ENCODE peak calls at places on chromosomes 7 and 10, in nine cellular contexts. One of them, this sample, is unnamed.

GRCh38 chr7:5596046-5596895 is 172.6 kb upstream of the TNRC18 start:
- DNase-seq in left lobe of liver: no peak
- DNase-seq in OCI-M1: peak
- DNase-seq in KG1: peak
- DNase-seq in OCI-LY7: peak
- DNase-seq in posterior vena cava: peak
- DNase-seq in LoVo: peak
- DNase-seq in mucosa of descending colon: peak
- DNase-seq in AG08396: peak
- DNase-seq in this sample: peak

GRCh38 chr7:23284861-23285260 is 14.3 kb upstream of the MALSU1 start:
- DNase-seq in OCI-LY7: no peak
- DNase-seq in posterior vena cava: no peak
- DNase-seq in mucosa of descending colon: no peak
- DNase-seq in left lobe of liver: no peak
- DNase-seq in LoVo: no peak
- DNase-seq in OCI-M1: no peak
- DNase-seq in KG1: no peak
- DNase-seq in AG08396: no peak
- DNase-seq in this sample: no peak

GRCh38 chr7:24137338-24137737 is 146.7 kb upstream of the NPY start:
- DNase-seq in mucosa of descending colon: no peak
- DNase-seq in left lobe of liver: no peak
- DNase-seq in AG08396: no peak
- DNase-seq in posterior vena cava: no peak
- DNase-seq in OCI-M1: no peak
- DNase-seq in OCI-LY7: no peak
- DNase-seq in KG1: no peak
- DNase-seq in LoVo: no peak
- DNase-seq in this sample: no peak

GRCh38 chr10:12483996-12484944 is 134.9 kb downstream of the CAMK1D start:
- DNase-seq in mucosa of descending colon: peak
- DNase-seq in KG1: no peak
- DNase-seq in LoVo: no peak
- DNase-seq in posterior vena cava: peak
- DNase-seq in left lobe of liver: no peak
- DNase-seq in OCI-M1: no peak
- DNase-seq in OCI-LY7: no peak
- DNase-seq in AG08396: no peak
- DNase-seq in this sample: no peak

GRCh38 chr7:69457912-69458491 is 140.3 kb upstream of the AUTS2 start:
- DNase-seq in OCI-LY7: no peak
- DNase-seq in OCI-M1: no peak
- DNase-seq in left lobe of liver: peak
- DNase-seq in posterior vena cava: no peak
- DNase-seq in KG1: no peak
- DNase-seq in AG08396: no peak
- DNase-seq in mucosa of descending colon: no peak
- DNase-seq in LoVo: no peak
- DNase-seq in this sample: peak

GRCh38 chr10:28378986-28379585 is 76.2 kb upstream of the MPP7 start:
- DNase-seq in AG08396: no peak
- DNase-seq in posterior vena cava: no peak
- DNase-seq in OCI-M1: no peak
- DNase-seq in KG1: no peak
- DNase-seq in left lobe of liver: peak
- DNase-seq in OCI-LY7: no peak
- DNase-seq in LoVo: no peak
- DNase-seq in mucosa of descending colon: no peak
- DNase-seq in this sample: no peak

GRCh38 chr7:936131-937054 is 18.1 kb downstream of the ADAP1 start:
- DNase-seq in posterior vena cava: peak
- DNase-seq in mucosa of descending colon: no peak
- DNase-seq in OCI-M1: no peak
- DNase-seq in left lobe of liver: no peak
- DNase-seq in OCI-LY7: no peak
- DNase-seq in AG08396: peak
- DNase-seq in KG1: no peak
- DNase-seq in LoVo: peak
- DNase-seq in this sample: no peak

GRCh38 chr7:81637527-81637926 is 132.3 kb downstream of the HGF start:
- DNase-seq in mucosa of descending colon: no peak
- DNase-seq in OCI-LY7: no peak
- DNase-seq in KG1: no peak
- DNase-seq in left lobe of liver: no peak
- DNase-seq in posterior vena cava: no peak
- DNase-seq in LoVo: no peak
- DNase-seq in OCI-M1: no peak
- DNase-seq in AG08396: no peak
- DNase-seq in this sample: no peak

GRCh38 chr7:139043823-139044812 is 8.3 kb upstream of the ZC3HAV1L start:
- DNase-seq in posterior vena cava: no peak
- DNase-seq in OCI-M1: peak
- DNase-seq in left lobe of liver: no peak
- DNase-seq in AG08396: no peak
- DNase-seq in mucosa of descending colon: peak
- DNase-seq in LoVo: no peak
- DNase-seq in KG1: no peak
- DNase-seq in OCI-LY7: no peak
- DNase-seq in this sample: no peak

GRCh38 chr10:86258940-86259339 is 107.7 kb downstream of the GRID1 start:
- DNase-seq in left lobe of liver: peak
- DNase-seq in mucosa of descending colon: no peak
- DNase-seq in OCI-LY7: no peak
- DNase-seq in KG1: no peak
- DNase-seq in OCI-M1: no peak
- DNase-seq in posterior vena cava: no peak
- DNase-seq in LoVo: no peak
- DNase-seq in AG08396: no peak
- DNase-seq in this sample: no peak

GRCh38 chr7:82810558-82811259 is 352.0 kb downstream of the PCLO start:
- DNase-seq in OCI-M1: peak
- DNase-seq in left lobe of liver: no peak
- DNase-seq in mucosa of descending colon: peak
- DNase-seq in LoVo: peak
- DNase-seq in AG08396: peak
- DNase-seq in OCI-LY7: peak
- DNase-seq in KG1: peak
- DNase-seq in posterior vena cava: no peak
- DNase-seq in this sample: peak

GRCh38 chr7:99121496-99122021 is 22.3 kb downstream of the SMURF1 start:
- DNase-seq in left lobe of liver: no peak
- DNase-seq in OCI-M1: no peak
- DNase-seq in mucosa of descending colon: no peak
- DNase-seq in posterior vena cava: no peak
- DNase-seq in OCI-LY7: no peak
- DNase-seq in LoVo: no peak
- DNase-seq in AG08396: no peak
- DNase-seq in KG1: no peak
- DNase-seq in this sample: no peak

GRCh38 chr10:47440207-47440606 is 43.7 kb downstream of the ANXA8 start:
- DNase-seq in OCI-M1: peak
- DNase-seq in KG1: no peak
- DNase-seq in mucosa of descending colon: no peak
- DNase-seq in LoVo: no peak
- DNase-seq in posterior vena cava: no peak
- DNase-seq in OCI-LY7: no peak
- DNase-seq in AG08396: no peak
- DNase-seq in left lobe of liver: no peak
- DNase-seq in this sample: no peak

GRCh38 chr10:57890691-57891090 is 377.0 kb downstream of the IPMK start:
- DNase-seq in OCI-LY7: no peak
- DNase-seq in KG1: no peak
- DNase-seq in LoVo: no peak
- DNase-seq in left lobe of liver: no peak
- DNase-seq in AG08396: no peak
- DNase-seq in mucosa of descending colon: peak
- DNase-seq in posterior vena cava: no peak
- DNase-seq in OCI-M1: no peak
- DNase-seq in this sample: no peak

GRCh38 chr7:45978010-45978681 is 57.1 kb upstream of the IGFBP3 start:
- DNase-seq in posterior vena cava: no peak
- DNase-seq in KG1: no peak
- DNase-seq in LoVo: peak
- DNase-seq in OCI-LY7: no peak
- DNase-seq in left lobe of liver: no peak
- DNase-seq in OCI-M1: peak
- DNase-seq in mucosa of descending colon: no peak
- DNase-seq in AG08396: peak
- DNase-seq in this sample: no peak

GRCh38 chr7:116986611-116987565 is 33.6 kb downstream of the ST7 start:
- DNase-seq in OCI-M1: no peak
- DNase-seq in mucosa of descending colon: no peak
- DNase-seq in LoVo: no peak
- DNase-seq in posterior vena cava: no peak
- DNase-seq in left lobe of liver: no peak
- DNase-seq in OCI-LY7: no peak
- DNase-seq in AG08396: no peak
- DNase-seq in KG1: no peak
- DNase-seq in this sample: no peak

GRCh38 chr7:44971188-44971907 is 7.5 kb downstream of the MYO1G start:
- DNase-seq in left lobe of liver: no peak
- DNase-seq in KG1: no peak
- DNase-seq in OCI-M1: no peak
- DNase-seq in mucosa of descending colon: no peak
- DNase-seq in AG08396: no peak
- DNase-seq in OCI-LY7: no peak
- DNase-seq in posterior vena cava: peak
- DNase-seq in LoVo: no peak
- DNase-seq in this sample: no peak

GRCh38 chr7:151686016-151686766 is 166.5 kb upstream of the RHEB start:
- DNase-seq in left lobe of liver: no peak
- DNase-seq in KG1: no peak
- DNase-seq in AG08396: no peak
- DNase-seq in posterior vena cava: peak
- DNase-seq in LoVo: no peak
- DNase-seq in OCI-LY7: no peak
- DNase-seq in mucosa of descending colon: no peak
- DNase-seq in OCI-M1: no peak
- DNase-seq in this sample: no peak